ENCODE peak calls at places on chromosomes 2 and 18, in eight cellular contexts. Y is BJ; R is foreskin fibroblast; P is kidney epithelial cell; S is neural progenitor cell; F is hepatocyte; V is retinal pigment epithelial cell; U is Jurkat, Clone E6-1. G is an unnamed sample.

GRCh38 chr2:96690306-96691021 is 47.9 kb downstream of the FER1L5 start:
- DNase-seq in Y (no peak), R (no peak), P (no peak), S (no peak), F (no peak), V (no peak), U (no peak), G (no peak)

GRCh38 chr2:2012505-2012904 is 268.2 kb upstream of the PXDN start:
- DNase-seq in Y (no peak), R (no peak), P (no peak), S (no peak), F (no peak), V (no peak), U (no peak), G (no peak)

GRCh38 chr2:159010340-159010739 is 41.9 kb downstream of the TANC1 start:
- DNase-seq in Y (no peak), R (peak; percentile 58), P (no peak), S (no peak), F (peak; percentile 20), V (peak; percentile 51), U (no peak), G (peak; percentile 24)

GRCh38 chr2:64542071-64543005 is 18.2 kb downstream of the AFTPH start:
- DNase-seq in Y (no peak), R (no peak), P (no peak), S (no peak), F (no peak), V (no peak), U (no peak), G (no peak)

GRCh38 chr2:85705680-85706039 is 11.5 kb downstream of the GNLY start:
- DNase-seq in Y (peak; percentile 88), R (peak; percentile 96), P (peak; percentile 97), S (no peak), F (peak; percentile 75), V (peak; percentile 67), U (no peak), G (peak; percentile 45)

GRCh38 chr2:142037051-142037450 is 93.8 kb downstream of the LRP1B start:
- DNase-seq in Y (peak; percentile 20), R (peak; percentile 79), P (no peak), S (peak; percentile 29), F (peak; percentile 4), V (no peak), U (no peak), G (peak; percentile 46)

GRCh38 chr18:741931-742512 is 29.6 kb upstream of the ENOSF1 start:
- DNase-seq in Y (peak; percentile 3), R (peak; percentile 67), P (no peak), S (peak; percentile 28), F (peak; percentile 16), V (peak; percentile 1), U (peak; percentile 55), G (peak; percentile 58)

GRCh38 chr2:121722479-121722878 is 14.2 kb downstream of the NIFK start:
- DNase-seq in Y (peak; percentile 47), R (peak; percentile 81), P (no peak), S (no peak), F (no peak), V (no peak), U (no peak), G (no peak)

GRCh38 chr18:45357681-45358470 is 257.4 kb upstream of the SLC14A2 start:
- DNase-seq in Y (no peak), R (no peak), P (no peak), S (no peak), F (no peak), V (no peak), U (no peak), G (no peak)

DNA sequence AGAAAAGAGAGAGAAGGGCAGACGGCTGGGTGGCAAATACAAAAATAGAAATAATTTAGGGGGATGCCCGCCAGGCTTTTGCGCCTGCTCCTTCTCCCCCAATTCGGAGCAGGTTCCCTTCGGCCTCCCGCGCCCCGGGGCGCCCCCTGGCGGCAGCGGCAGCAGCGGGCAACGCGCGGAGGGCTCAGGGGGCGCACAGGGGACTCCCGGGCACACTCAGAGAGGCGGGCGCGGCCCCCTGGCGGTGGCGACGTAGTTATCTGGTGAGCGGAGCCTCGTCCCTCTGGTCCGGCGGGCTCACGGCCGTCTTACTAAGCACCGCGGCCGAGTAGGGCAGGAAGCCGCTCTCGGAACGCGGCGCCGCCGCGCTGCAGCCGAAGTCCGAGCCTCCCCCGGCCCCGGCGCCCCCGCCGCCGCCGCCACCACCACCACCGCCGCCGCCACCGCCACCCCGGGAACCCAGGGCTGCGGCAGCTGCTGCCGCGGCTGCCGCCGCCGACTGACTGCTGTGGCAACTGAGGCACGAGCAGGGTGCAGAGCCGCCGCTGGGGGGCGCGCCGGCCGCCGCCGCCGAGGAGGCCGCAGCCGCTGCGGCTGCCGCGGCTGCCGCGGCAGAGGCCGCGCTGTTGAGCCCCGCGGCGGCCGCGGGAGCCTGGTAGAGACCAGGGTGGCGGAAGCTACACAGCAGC is 3.8 kb downstream of the EVX2 start:
- DNase-seq in Y (no peak), R (peak; percentile 80), P (no peak), S (peak; percentile 94), F (peak; percentile 90), V (no peak), U (peak; percentile 24), G (peak; percentile 84)
- H3K4me3 ChIP-seq in Y (peak overlapping the region; percentile 23), R (peak overlapping the region; percentile 44), P (no peak overlapping the region), S (peak overlapping the region; percentile 40), F (peak overlapping the region; percentile 35), V (no peak overlapping the region), U (peak overlapping the region; percentile 17), G (no peak overlapping the region)

DNA sequence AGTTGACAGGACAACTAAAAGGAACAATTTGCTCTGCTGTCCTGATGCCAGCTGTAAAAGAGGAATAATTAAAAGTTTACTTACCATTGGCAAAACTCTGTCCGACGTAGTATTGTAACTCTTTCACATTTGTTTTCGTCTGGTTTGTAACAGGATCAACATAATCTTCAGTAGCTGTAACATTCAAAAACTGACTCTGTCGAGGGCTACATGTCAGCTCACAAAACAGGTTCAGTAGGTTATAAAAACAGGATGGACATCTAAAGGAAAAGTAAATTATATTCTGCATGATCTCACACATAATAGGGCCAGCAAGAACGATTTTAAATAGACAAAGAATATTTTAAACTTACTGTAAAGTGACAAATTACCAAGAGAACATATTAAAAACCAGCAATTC is 17.6 kb downstream of the NPC1 start:
- DNase-seq in Y (no peak), R (no peak), P (no peak), S (no peak), F (no peak), V (no peak), U (no peak), G (no peak)
- H3K4me3 ChIP-seq in Y (no peak overlapping the region), R (no peak overlapping the region), P (no peak overlapping the region), S (no peak overlapping the region), F (no peak overlapping the region), V (no peak overlapping the region), U (no peak overlapping the region), G (no peak overlapping the region)

GRCh38 chr2:195626507-195626906 is 30.5 kb upstream of the SLC39A10 start:
- DNase-seq in Y (no peak), R (no peak), P (no peak), S (no peak), F (no peak), V (no peak), U (no peak), G (no peak)
- H3K4me3 ChIP-seq in Y (no peak overlapping the region), R (no peak overlapping the region), P (no peak overlapping the region), S (no peak overlapping the region), F (no peak overlapping the region), V (no peak overlapping the region), U (no peak overlapping the region), G (no peak overlapping the region)

DNA sequence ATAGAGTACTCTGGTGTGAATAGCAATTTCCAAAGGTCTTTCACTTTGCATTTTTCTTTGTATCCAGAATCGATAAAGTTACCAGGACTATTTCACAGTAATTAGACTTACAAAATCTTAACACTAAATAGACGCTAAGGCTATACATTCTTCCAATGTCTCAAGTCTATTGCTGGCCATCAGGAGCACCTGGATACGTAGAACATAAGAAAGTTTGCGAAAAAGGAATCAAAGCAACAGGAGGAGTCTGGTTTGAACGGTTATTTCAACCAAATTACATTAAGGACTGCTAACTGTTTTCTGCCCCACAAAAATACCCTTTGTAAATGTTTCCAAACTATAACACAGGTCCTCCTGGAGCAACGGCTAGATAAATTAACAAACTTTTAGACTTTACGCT is 1.4 kb upstream of the HNRNPA3 start:
- DNase-seq in Y (no peak), R (no peak), P (no peak), S (no peak), F (no peak), V (no peak), U (no peak), G (no peak)
- H3K4me3 ChIP-seq in Y (peak overlapping the region; percentile 43), R (peak overlapping the region; percentile 66), P (peak overlapping the region; percentile 66), S (peak overlapping the region; percentile 96), F (peak overlapping the region; percentile 25), V (peak overlapping the region; percentile 62), U (peak overlapping the region; percentile 73), G (no peak overlapping the region)